ENCODE peak calls at places on chromosomes 12 and 14, in nine cellular contexts. K is colonic mucosa; J is CD8-positive, alpha-beta memory T cell; Z is thoracic aorta; M is pancreas; E is body of pancreas; V is HCT116; D is upper lobe of left lung; Q is GM23338. Y is an unnamed sample. For H3K4me1, the result is how much of the 10 kb centered on the place peaks cover.

GRCh38 chr12:112463478-112463877 is 44.7 kb downstream of the PTPN11 start:
- DNase-seq in V (no peak), M (no peak), Z (no peak), D (no peak), Q (no peak), K (no peak), E (no peak), J (no peak), Y (no peak)

GRCh38 chr12:120640840-120641833 is 711 bp downstream of the CABP1 start:
- DNase-seq in K (peak), Q (peak), D (peak), Z (no peak), M (peak), V (no peak), J (peak), E (peak), Y (no peak)

GRCh38 chr14:100838493-100839440 is 12.8 kb downstream of the MEG3 start:
- DNase-seq in D (no peak), J (no peak), E (no peak), K (no peak), Q (no peak), V (no peak), Z (no peak), M (no peak), Y (no peak)

GRCh38 chr14:104728631-104729030 is 4.6 kb downstream of the ADSS1 start:
- DNase-seq in M (no peak), Q (no peak), Z (no peak), V (no peak), D (no peak), J (no peak), E (no peak), K (no peak), Y (no peak)

GRCh38 chr12:26124491-26125450 is at the start of gene BHLHE41:
- DNase-seq in J (no peak), M (peak), K (peak), Q (peak), V (no peak), Z (peak), E (peak), D (peak), Y (no peak)

GRCh38 chr14:83992857-83993256 is 1537.1 kb upstream of the FLRT2 start:
- DNase-seq in D (no peak), J (no peak), Q (no peak), V (no peak), E (no peak), K (no peak), M (no peak), Z (no peak), Y (no peak)

GRCh38 chr14:77094672-77095284 is 3.3 kb upstream of the CIPC start:
- DNase-seq in Z (no peak), M (peak), D (peak), V (peak), Q (peak), E (peak), J (peak), K (peak), Y (no peak)

GRCh38 chr12:105485926-105486325 is 155.4 kb downstream of the C12orf75 start:
- DNase-seq in D (no peak), Q (no peak), V (no peak), K (no peak), Z (no peak), M (no peak), J (no peak), E (no peak), Y (no peak)

GRCh38 chr12:116128779-116129178 is 148.7 kb downstream of the MED13L start:
- DNase-seq in Q (no peak), D (no peak), V (no peak), E (no peak), K (no peak), Z (no peak), J (no peak), M (no peak), Y (no peak)

GRCh38 chr14:54348923-54349615 is 47.7 kb upstream of the CDKN3 start:
- DNase-seq in Z (no peak), K (no peak), J (no peak), D (no peak), M (no peak), E (no peak), V (no peak), Q (no peak), Y (peak)

GRCh38 chr14:100438678-100439592 is 115.8 kb downstream of the SLC25A47 start:
- DNase-seq in K (peak), J (no peak), M (no peak), Q (no peak), E (peak), V (peak), D (peak), Z (no peak), Y (peak)

GRCh38 chr12:124734224-124734788 is 129.4 kb downstream of the SCARB1 start:
- DNase-seq in Z (no peak), K (no peak), J (no peak), D (peak), E (no peak), M (no peak), Q (peak), V (no peak), Y (no peak)

GRCh38 chr12:52779914-52780313 is 2.8 kb upstream of the KRT76 start:
- DNase-seq in E (no peak), Z (no peak), V (no peak), K (no peak), J (no peak), M (no peak), Q (no peak), D (no peak), Y (no peak)

GRCh38 chr12:47547077-47547476 is 158.8 kb downstream of the RPAP3 start:
- DNase-seq in J (no peak), Z (no peak), K (no peak), M (no peak), E (no peak), D (no peak), Q (peak), V (no peak), Y (no peak)

GRCh38 chr12:111221296-111222026 is 147.4 kb downstream of the PHETA1 start:
- DNase-seq in E (no peak), M (no peak), D (no peak), V (no peak), J (no peak), Q (no peak), Z (no peak), K (no peak), Y (no peak)

GRCh38 chr14:71594828-71595227 is 337.4 kb upstream of the RGS6 start:
- DNase-seq in V (no peak), E (no peak), J (no peak), D (no peak), Q (no peak), K (no peak), M (no peak), Z (no peak), Y (no peak)

GRCh38 chr12:89355243-89356068 is 3.2 kb upstream of the DUSP6 start:
- DNase-seq in J (no peak), M (no peak), D (no peak), E (no peak), Z (no peak), K (no peak), Q (no peak), V (no peak), Y (no peak)

GRCh38 chr12:69119770-69120169 is 119.6 kb upstream of the CPSF6 start:
- DNase-seq in E (no peak), D (no peak), K (no peak), M (no peak), J (no peak), Z (no peak), V (no peak), Q (no peak), Y (no peak)

GRCh38 chr12:2251485-2252179 is 198.8 kb downstream of the CACNA1C start:
- DNase-seq in M (no peak), K (no peak), D (no peak), V (no peak), Z (no peak), E (no peak), J (no peak), Q (peak), Y (no peak)

GRCh38 chr14:100841445-100842403 is 15.8 kb downstream of the MEG3 start:
- DNase-seq in Z (no peak), V (no peak), D (no peak), E (no peak), Q (no peak), M (no peak), K (no peak), J (no peak), Y (no peak)

GRCh38 chr12:117803013-117803412 is 165.8 kb downstream of the KSR2 start:
- DNase-seq in K (peak), E (peak), Q (no peak), D (peak), J (no peak), Z (no peak), V (no peak), M (peak), Y (peak)

GRCh38 chr14:57089901-57090300 is 178.8 kb downstream of the EXOC5 start:
- DNase-seq in K (no peak), V (no peak), Q (no peak), D (no peak), M (no peak), E (no peak), Z (no peak), J (no peak), Y (no peak)

GRCh38 chr12:13835657-13836056 is 145.7 kb downstream of the GRIN2B start:
- DNase-seq in D (no peak), M (no peak), Q (no peak), E (no peak), V (no peak), Z (no peak), K (no peak), J (no peak), Y (no peak)

GRCh38 chr12:122126713-122127597 is 47.1 kb downstream of the IL31 start:
- DNase-seq in E (no peak), J (no peak), Q (peak), M (no peak), D (no peak), V (no peak), Z (no peak), K (no peak), Y (peak)

GRCh38 chr12:99732121-99732520 is 84.6 kb downstream of the GARIN6 start:
- DNase-seq in K (no peak), D (no peak), Q (no peak), V (no peak), Z (no peak), E (no peak), J (no peak), M (no peak), Y (no peak)

GRCh38 chr12:84738481-84738972 is 174.1 kb downstream of the SLC6A15 start:
- DNase-seq in D (peak), V (no peak), M (no peak), J (no peak), Q (peak), Z (no peak), E (no peak), K (no peak), Y (no peak)

GRCh38 chr14:76868453-76869170 is 42.4 kb downstream of the LRRC74A start:
- DNase-seq in K (no peak), M (no peak), V (no peak), J (no peak), Q (peak), Z (no peak), D (no peak), E (no peak), Y (no peak)

GRCh38 chr12:8554451-8555195 is 13.9 kb upstream of the CLEC4E start:
- DNase-seq in M (no peak), E (no peak), K (no peak), J (no peak), Q (peak), Z (no peak), D (no peak), V (no peak), Y (no peak)

GRCh38 chr14:24390696-24391468 is 7.9 kb upstream of the NYNRIN start:
- DNase-seq in E (no peak), K (no peak), V (no peak), M (no peak), D (no peak), Z (no peak), J (no peak), Q (no peak), Y (no peak)

GRCh38 chr14:52052289-52052943 is 16.4 kb downstream of the NID2 start:
- DNase-seq in M (no peak), V (no peak), Q (no peak), E (no peak), J (no peak), Z (no peak), K (no peak), D (no peak), Y (no peak)

GRCh38 chr12:126708492-126708896 is 1558.5 kb upstream of the TMEM132C start:
- DNase-seq in M (no peak), D (no peak), Z (no peak), Q (no peak), V (no peak), E (no peak), K (no peak), J (no peak), Y (no peak)

GRCh38 chr14:91548145-91548544 is 38.0 kb upstream of the PPP4R3A start:
- DNase-seq in J (no peak), E (no peak), D (no peak), Q (no peak), Z (no peak), M (no peak), V (no peak), K (no peak), Y (no peak)

GRCh38 chr12:41944241-41944640 is 200.4 kb downstream of the GXYLT1 start:
- DNase-seq in K (no peak), Z (no peak), V (no peak), Q (no peak), E (no peak), M (no peak), D (no peak), J (no peak), Y (no peak)

GRCh38 chr12:125114365-125115141 is 49.3 kb downstream of the AACS start:
- DNase-seq in Q (no peak), E (no peak), Z (no peak), M (no peak), V (no peak), D (no peak), K (no peak), J (no peak), Y (no peak)

GRCh38 chr12:55673638-55674037 is 34.1 kb downstream of the ITGA7 start:
- DNase-seq in D (no peak), M (no peak), E (no peak), V (no peak), Q (no peak), K (no peak), J (no peak), Z (no peak), Y (no peak)
- H3K4me3 ChIP-seq in D (no peak), M (no peak), E (no peak), V (no peak), Q (no peak), K (no peak), J (no peak), Z (no peak), Y (no peak)

GRCh38 chr14:95897280-95897679 is 20.6 kb downstream of the TUNAR start:
- DNase-seq in J (no peak), D (no peak), Z (no peak), K (no peak), V (no peak), E (no peak), M (no peak), Q (no peak), Y (no peak)

GRCh38 chr14:95901014-95901413 is 24.4 kb downstream of the TUNAR start:
- DNase-seq in E (no peak), M (no peak), D (peak), V (no peak), J (no peak), Q (no peak), Z (no peak), K (no peak), Y (no peak)

GRCh38 chr14:95892142-95892541 is 15.5 kb downstream of the TUNAR start:
- DNase-seq in M (no peak), Q (no peak), J (no peak), D (no peak), V (no peak), K (no peak), E (no peak), Z (no peak), Y (no peak)

GRCh38 chr14:95895720-95896119 is 19.1 kb downstream of the TUNAR start:
- DNase-seq in K (no peak), E (no peak), Z (no peak), D (no peak), M (no peak), J (no peak), Q (peak), V (peak), Y (no peak)

GRCh38 chr14:95896628-95897027 is 20.0 kb downstream of the TUNAR start:
- DNase-seq in Q (peak), V (no peak), Z (no peak), K (no peak), M (no peak), J (no peak), E (no peak), D (no peak), Y (no peak)
- H3K4me1 ChIP-seq in Q (under half), V (under half), Z (under half), K (under half), M (under half), J (under half), E (under half), D (under half), Y (under half)

GRCh38 chr12:103839893-103840292 is 1.1 kb downstream of the NT5DC3 start:
- DNase-seq in M (no peak), V (no peak), D (no peak), K (no peak), E (no peak), J (no peak), Q (no peak), Z (no peak), Y (no peak)
- H3K27ac ChIP-seq in M (no peak), V (no peak), D (no peak), K (no peak), E (no peak), J (no peak), Q (no peak), Z (peak), Y (peak)

GRCh38 chr12:57487055-57487596 is 742 bp upstream of the MARS1 start:
- DNase-seq in Q (peak), V (no peak), D (no peak), J (no peak), K (no peak), M (no peak), Z (no peak), E (no peak), Y (no peak)
- H3K4me3 ChIP-seq in Q (no peak), V (peak), D (no peak), J (no peak), K (peak), M (peak), Z (peak), E (no peak), Y (peak)